ENCODE peak calls at places on chromosomes 7 and 10, in eight cellular contexts. O, K, X, E, M, N, Z and H are unnamed samples.

GRCh38 chr7:76372984-76373833 is 14.4 kb upstream of the YWHAG start:
- DNase-seq in N (no peak), X (no peak), M (no peak), Z (no peak), O (peak; percentile 69), K (peak; percentile 83), E (no peak), H (peak; percentile 51)

GRCh38 chr10:106384541-106384940 is 780.0 kb downstream of the SORCS1 start:
- DNase-seq in N (no peak), Z (no peak), M (no peak), K (no peak), O (no peak), E (no peak), X (no peak), H (no peak)

GRCh38 chr10:24722131-24722675 is 1.5 kb downstream of the ARHGAP21 start:
- DNase-seq in M (no peak), O (no peak), N (no peak), X (no peak), E (no peak), Z (no peak), K (no peak), H (no peak)

GRCh38 chr10:117004627-117005453 is at the start of gene SHTN1:
- DNase-seq in Z (peak; percentile 67), N (peak; percentile 78), E (no peak), K (peak; percentile 54), O (peak; percentile 21), X (peak; percentile 84), M (peak; percentile 28), H (no peak)

GRCh38 chr10:48274636-48275035 is at the start of gene FRMPD2:
- DNase-seq in X (no peak), E (no peak), K (no peak), N (no peak), M (no peak), O (no peak), Z (no peak), H (no peak)

GRCh38 chr7:138257459-138258193 is 181.4 kb downstream of the AKR1D1 start:
- DNase-seq in K (no peak), E (no peak), N (peak; percentile 35), X (no peak), Z (no peak), M (no peak), O (no peak), H (no peak)

GRCh38 chr7:50449881-50450690 is at the start of gene FIGNL1:
- DNase-seq in M (peak; percentile 29), N (peak; percentile 78), Z (peak; percentile 89), O (no peak), E (no peak), K (peak; percentile 92), X (peak; percentile 55), H (peak; percentile 24)

GRCh38 chr10:110912374-110912773 is 6.6 kb downstream of the BBIP1 start:
- DNase-seq in K (peak; percentile 81), O (no peak), N (no peak), E (no peak), Z (no peak), M (no peak), X (no peak), H (peak; percentile 42)

GRCh38 chr7:5827755-5828154 is 46.3 kb upstream of the RNF216 start:
- DNase-seq in K (peak; percentile 13), X (peak; percentile 16), M (no peak), Z (no peak), O (no peak), E (no peak), N (peak; percentile 61), H (no peak)

DNA sequence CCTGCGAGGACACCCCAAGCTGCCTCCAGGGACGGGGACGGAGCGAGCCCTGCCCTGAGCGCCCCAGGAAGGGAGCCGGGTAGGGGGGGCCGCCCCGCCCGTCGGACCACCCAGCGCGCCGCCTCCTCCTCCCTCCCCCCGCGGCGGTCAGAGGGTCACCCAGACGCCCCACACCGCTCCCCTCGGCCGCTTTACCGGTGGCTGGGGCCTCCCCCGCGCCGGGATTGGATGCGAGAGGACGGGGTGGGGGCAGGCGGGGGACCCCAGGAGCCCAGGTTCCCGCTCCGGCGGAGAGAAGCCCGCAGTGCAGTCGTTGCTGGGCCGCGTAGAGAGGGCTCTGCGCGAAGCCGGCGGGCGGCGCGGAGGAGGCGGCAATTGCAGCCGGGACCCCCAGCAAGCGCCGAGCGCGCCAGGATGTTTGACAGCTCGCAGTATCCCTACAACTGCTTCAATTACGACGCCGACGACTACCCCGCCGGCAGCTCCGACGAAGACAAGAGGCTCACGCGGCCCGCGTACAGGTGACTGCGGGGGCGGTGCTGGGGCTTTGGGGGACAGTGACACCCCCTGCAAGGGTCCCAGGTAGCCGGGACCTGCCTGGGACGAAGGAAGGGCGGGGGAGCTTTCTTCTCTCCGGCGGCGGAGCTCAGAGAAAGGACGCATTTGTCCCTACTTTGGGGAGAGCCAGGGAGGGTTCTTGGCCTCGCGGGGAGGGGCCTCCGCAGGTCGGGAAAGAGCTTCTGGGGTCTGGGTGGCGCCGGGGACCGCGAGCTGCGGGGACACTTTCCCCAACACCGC is at the start of gene FOXL3:
- DNase-seq in K (no peak), O (no peak), E (no peak), Z (no peak), N (peak; percentile 65), X (no peak), M (no peak), H (no peak)
- H3K4me3 ChIP-seq in K (no peak within 1 kb of the TSS), O (no peak within 1 kb of the TSS), E (no peak within 1 kb of the TSS), Z (no peak within 1 kb of the TSS), N (peak within 1 kb of the TSS; percentile 23), X (no peak within 1 kb of the TSS), M (no peak within 1 kb of the TSS), H (no peak within 1 kb of the TSS)

GRCh38 chr7:114508096-114508495 is 93.5 kb downstream of the FOXP2 start:
- DNase-seq in K (peak; percentile 32), X (no peak), Z (no peak), N (no peak), E (no peak), M (no peak), O (no peak), H (no peak)

GRCh38 chr7:114504586-114504985 is 90.0 kb downstream of the FOXP2 start:
- DNase-seq in Z (no peak), K (peak; percentile 35), M (no peak), E (no peak), O (no peak), N (no peak), X (no peak), H (no peak)

DNA sequence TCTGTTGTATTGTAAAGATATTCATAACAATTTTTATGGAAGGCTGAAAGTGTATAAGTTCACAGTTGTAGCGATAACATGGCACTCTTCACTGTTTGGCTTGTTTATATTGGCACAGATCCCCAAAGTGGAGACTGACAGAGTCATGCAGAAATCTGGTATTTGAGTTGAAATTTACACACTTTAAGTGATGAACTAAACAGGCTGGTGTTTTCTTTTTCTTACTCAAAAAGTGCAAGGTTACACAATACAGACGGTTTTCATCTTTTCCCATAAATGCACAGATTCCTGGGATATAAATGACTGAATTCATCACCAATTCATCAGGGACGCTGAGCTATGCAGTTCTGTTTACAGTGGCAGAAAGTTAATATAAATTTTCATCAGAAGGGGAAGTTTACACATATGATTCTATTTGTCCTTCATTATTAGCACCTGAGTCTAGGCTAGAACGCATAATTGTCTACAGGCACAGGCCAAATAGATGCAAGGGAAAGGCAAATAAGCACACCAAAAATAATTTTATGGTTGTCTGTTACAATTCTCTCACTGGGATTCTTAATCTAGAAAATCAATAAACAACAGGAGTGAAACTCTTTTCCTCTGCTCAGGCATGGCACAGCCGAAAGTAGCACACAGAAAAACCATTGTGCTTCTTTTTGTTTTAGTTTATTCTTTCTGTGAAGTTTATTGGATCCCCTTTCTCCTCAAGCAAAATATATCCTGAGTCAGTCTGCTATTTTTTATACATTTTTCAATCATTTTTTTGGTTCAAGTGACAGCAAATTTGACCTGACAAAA is 88.0 kb downstream of the FOXP2 start:
- DNase-seq in N (no peak), K (peak; percentile 13), E (no peak), X (no peak), M (no peak), O (no peak), Z (no peak), H (no peak)
- TF ChIP-seq CTCF in N (no peak), K (no peak), E (no peak), X (no peak), M (no peak), O (no peak), Z (no peak), H (no peak)

GRCh38 chr7:233456-234035 is 41.2 kb downstream of the FAM20C start:
- DNase-seq in M (no peak), X (no peak), Z (peak; percentile 76), K (peak; percentile 47), O (no peak), E (no peak), N (no peak), H (no peak)
- H3K4me3 ChIP-seq in M (no peak overlapping the region), X (no peak overlapping the region), Z (peak overlapping the region; percentile 31), K (no peak overlapping the region), O (no peak overlapping the region), E (no peak overlapping the region), N (no peak overlapping the region), H (no peak overlapping the region)

GRCh38 chr10:101721806-101722205 is 26.8 kb upstream of the FBXW4 start:
- DNase-seq in N (no peak), Z (no peak), X (no peak), K (no peak), E (no peak), M (no peak), O (no peak), H (no peak)

GRCh38 chr10:101716891-101717659 is 22.1 kb upstream of the FBXW4 start:
- DNase-seq in Z (no peak), X (no peak), M (no peak), E (no peak), K (no peak), N (peak; percentile 8), O (no peak), H (no peak)

GRCh38 chr10:101723176-101723575 is 28.2 kb upstream of the FBXW4 start:
- DNase-seq in O (no peak), E (no peak), N (no peak), Z (no peak), K (no peak), M (no peak), X (no peak), H (no peak)

GRCh38 chr10:101718681-101719275 is 23.8 kb upstream of the FBXW4 start:
- DNase-seq in K (peak; percentile 23), X (no peak), E (no peak), M (no peak), Z (no peak), N (no peak), O (no peak), H (no peak)

DNA sequence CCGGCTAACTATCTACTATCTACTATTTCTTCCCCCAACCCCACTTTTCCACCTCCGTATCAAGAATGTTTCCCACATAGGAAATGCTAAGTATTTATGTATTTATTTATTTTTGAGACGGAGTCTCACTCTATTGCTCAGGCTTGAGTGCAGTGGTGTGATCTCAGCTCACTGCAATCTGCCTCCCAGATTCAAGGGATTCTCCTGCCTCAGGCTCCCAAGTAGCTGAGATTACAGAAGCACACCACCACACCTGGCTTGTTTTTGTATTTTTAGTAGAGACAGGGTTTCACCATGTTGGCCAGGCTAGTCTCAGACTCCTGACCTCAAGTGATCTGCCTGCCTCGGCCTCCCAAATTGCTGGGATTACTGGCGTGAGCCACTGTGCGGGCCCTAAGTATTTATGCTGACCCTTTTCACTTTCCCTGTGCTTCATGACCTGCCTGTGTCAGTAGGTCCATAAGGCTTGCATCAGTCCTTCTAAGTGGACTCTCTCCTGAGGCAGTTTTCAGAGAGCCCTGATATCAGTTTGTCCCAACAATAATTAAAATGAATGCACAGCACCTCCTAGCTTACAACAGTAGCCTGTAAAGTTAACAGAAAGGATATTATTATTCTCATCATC is 25.7 kb upstream of the FBXW4 start:
- DNase-seq in N (no peak), Z (no peak), E (no peak), O (no peak), X (no peak), M (no peak), K (no peak), H (no peak)
- TF ChIP-seq CTCF in N (no peak), Z (no peak), E (no peak), O (no peak), X (no peak), M (no peak), K (no peak), H (no peak)